ENCODE peak calls at places on chromosomes 3 and 15, in ten cellular contexts. U is left cardiac atrium; S is lung microvascular endothelial cell; C is HEK293T; P is stimulated activated CD4-positive, alpha-beta T cell treated with anti-CD3 and anti-CD28 coated beads, Interleukin-15, amount 100 ng/mL, for 24 hours; Z is activated CD4-positive, alpha-beta T cell treated with anti-CD3 and anti-CD28 coated beads, Interleukin-2, amount 10 ng/mL, durations not matched to agents 7 days and 5 days; X is T1000; H is T47D; O is lower leg skin; L is mesendoderm. N is an unnamed sample.

GRCh38 chr15:52095597-52096262 is 16.8 kb downstream of the BCL2L10 start:
- DNase-seq in U (no peak), S (peak), C (no peak), P (no peak), Z (no peak), X (peak), H (no peak), O (peak), L (no peak), N (no peak)

GRCh38 chr3:127426444-127427168 is 138.8 kb upstream of the PRR20G start:
- DNase-seq in U (peak), S (no peak), C (no peak), P (no peak), Z (no peak), X (no peak), H (no peak), O (peak), L (peak), N (no peak)

GRCh38 chr15:38069001-38069400 is 134.6 kb downstream of the TMCO5A start:
- DNase-seq in U (no peak), S (peak), C (no peak), P (peak), Z (peak), X (no peak), H (no peak), O (no peak), L (no peak), N (no peak)

GRCh38 chr15:99605490-99605931 is 39.7 kb downstream of the MEF2A start:
- DNase-seq in U (no peak), S (no peak), C (no peak), P (no peak), Z (no peak), X (no peak), H (no peak), O (no peak), L (no peak), N (no peak)

GRCh38 chr3:73243740-73244139 is 182.3 kb downstream of the EBLN2 start:
- DNase-seq in U (no peak), S (no peak), C (no peak), P (no peak), Z (no peak), X (no peak), H (no peak), O (no peak), L (no peak), N (no peak)

GRCh38 chr15:101068523-101068960 is 149.4 kb downstream of the LRRK1 start:
- DNase-seq in U (no peak), S (no peak), C (no peak), P (no peak), Z (no peak), X (no peak), H (no peak), O (no peak), L (no peak), N (no peak)

GRCh38 chr15:77983091-77983707 is 94.3 kb downstream of the TBC1D2B start:
- DNase-seq in U (no peak), S (no peak), C (no peak), P (no peak), Z (no peak), X (no peak), H (no peak), O (peak), L (peak), N (no peak)

GRCh38 chr3:51708216-51708845 is 1.5 kb downstream of the GRM2 start:
- DNase-seq in U (no peak), S (no peak), C (no peak), P (no peak), Z (no peak), X (no peak), H (no peak), O (peak), L (no peak), N (no peak)

GRCh38 chr15:39594056-39594763 is 13.3 kb downstream of the THBS1 start:
- DNase-seq in U (no peak), S (peak), C (no peak), P (peak), Z (no peak), X (no peak), H (no peak), O (no peak), L (no peak), N (no peak)

GRCh38 chr3:33989229-33989628 is 190.8 kb downstream of the PDCD6IP start:
- DNase-seq in U (no peak), S (no peak), C (no peak), P (no peak), Z (no peak), X (no peak), H (no peak), O (no peak), L (no peak), N (no peak)

GRCh38 chr15:36323607-36324006 is 255.8 kb upstream of the CDIN1 start:
- DNase-seq in U (no peak), S (no peak), C (no peak), P (no peak), Z (no peak), X (no peak), H (no peak), O (no peak), L (no peak), N (no peak)

N was measured in NCI-H526 treated with DMSO at 0.1 percent for 48 hours.